ENCODE peak calls at places on chromosomes 2 and 18, in six cellular contexts. D is dorsolateral prefrontal cortex, W is sigmoid colon, Y is AG10803, N is pancreas, V is RWPE1. J is an unnamed sample.
A peak's percentile ranks its signal among the peaks of the same experiment; 100 is the strongest.

GRCh38 chr2:144015655-144016245 is 504.2 kb downstream of the ZEB2 start:
- DNase-seq in D (no peak), V (peak; percentile 51), Y (peak; percentile 95), W (no peak), N (no peak), J (no peak)

GRCh38 chr18:57910817-57911216 is 107.7 kb upstream of the ATP8B1 start:
- DNase-seq in Y (no peak), V (no peak), W (no peak), D (no peak), N (no peak), J (no peak)

GRCh38 chr2:207810200-207810788 is 40.6 kb upstream of the FZD5 start:
- DNase-seq in D (no peak), W (no peak), V (no peak), N (no peak), Y (no peak), J (no peak)

GRCh38 chr18:76144844-76145243 is 350.2 kb downstream of the ZNF516 start:
- DNase-seq in V (no peak), W (no peak), Y (no peak), N (no peak), D (no peak), J (no peak)

GRCh38 chr2:165443524-165443923 is 26.0 kb upstream of the CSRNP3 start:
- DNase-seq in Y (no peak), N (no peak), D (no peak), W (no peak), V (no peak), J (no peak)

GRCh38 chr2:232319117-232320037 is 59.2 kb upstream of the ALPP start:
- DNase-seq in W (peak; percentile 34), N (peak; percentile 51), D (peak; percentile 6), V (no peak), Y (no peak), J (no peak)

GRCh38 chr2:224442092-224442999 is 40.4 kb upstream of the FAM124B start:
- DNase-seq in D (no peak), N (peak; percentile 67), W (no peak), Y (peak; percentile 8), V (peak; percentile 9), J (no peak)

GRCh38 chr2:100865819-100866462 is 46.0 kb downstream of the NPAS2 start:
- DNase-seq in Y (peak; percentile 42), D (no peak), N (no peak), V (no peak), W (no peak), J (no peak)

GRCh38 chr18:51097046-51097822 is 67.2 kb downstream of the SMAD4 start:
- DNase-seq in D (no peak), N (no peak), W (no peak), V (no peak), Y (no peak), J (no peak)

GRCh38 chr18:34802938-34803337 is 92.8 kb downstream of the DTNA start:
- DNase-seq in N (no peak), W (no peak), D (no peak), V (no peak), Y (peak; percentile 70), J (no peak)

GRCh38 chr2:233381013-233381995 is 27.0 kb downstream of the DGKD start:
- DNase-seq in N (no peak), V (no peak), W (no peak), D (no peak), Y (no peak), J (no peak)

GRCh38 chr2:64644240-64645013 is 9.3 kb downstream of the SERTAD2 start:
- DNase-seq in N (peak; percentile 66), W (peak; percentile 92), V (no peak), Y (peak; percentile 68), D (no peak), J (no peak)

GRCh38 chr2:30503692-30504076 is 56.6 kb downstream of the LCLAT1 start:
- DNase-seq in Y (no peak), V (no peak), D (no peak), N (no peak), W (no peak), J (no peak)

GRCh38 chr2:122032264-122032645 is 276.8 kb downstream of the TSN start:
- DNase-seq in Y (no peak), V (no peak), N (no peak), D (no peak), W (no peak), J (peak; percentile 28)

GRCh38 chr2:9656270-9656766 is 25.5 kb upstream of the YWHAQ start:
- DNase-seq in D (no peak), Y (peak; percentile 92), N (no peak), V (peak; percentile 92), W (no peak), J (no peak)

GRCh38 chr2:84077504-84077903 is 381.6 kb downstream of the SUCLG1 start:
- DNase-seq in V (peak; percentile 11), Y (peak; percentile 1), N (no peak), D (no peak), W (no peak), J (no peak)

GRCh38 chr18:76874643-76875389 is 52.5 kb downstream of the ZNF236 start:
- DNase-seq in Y (no peak), D (no peak), W (no peak), V (no peak), N (no peak), J (no peak)

GRCh38 chr18:27447530-27447929 is 262.4 kb upstream of the CHST9 start:
- DNase-seq in Y (no peak), W (no peak), D (no peak), V (no peak), N (no peak), J (no peak)

GRCh38 chr2:159551811-159552210 is 64.5 kb downstream of the BAZ2B start:
- DNase-seq in V (no peak), N (no peak), D (no peak), W (no peak), Y (no peak), J (no peak)

GRCh38 chr18:57585421-57585820 is 1.1 kb downstream of the FECH start:
- DNase-seq in N (no peak), Y (no peak), W (no peak), V (no peak), D (no peak), J (no peak)

DNA sequence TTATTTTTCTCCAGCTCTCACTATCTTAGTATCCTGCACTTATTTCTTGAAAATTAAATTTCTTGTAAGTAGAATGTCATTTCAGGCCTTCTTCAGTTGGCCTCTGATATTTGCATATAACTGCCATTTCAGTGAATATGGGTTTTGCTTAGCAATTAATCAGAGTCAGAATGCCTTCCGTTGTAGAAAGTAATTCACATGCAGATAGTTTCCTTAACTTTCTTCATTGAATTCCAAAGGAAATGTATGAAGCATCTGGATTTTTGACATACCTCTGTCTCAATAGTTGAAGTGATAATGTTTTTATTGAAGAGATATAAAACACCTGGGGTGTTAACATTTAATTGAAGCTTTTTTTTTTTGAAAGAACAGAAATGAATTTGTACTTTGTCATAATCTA is 914.1 kb upstream of the NXPH2 start:
- DNase-seq in D (no peak), N (no peak), V (no peak), Y (no peak), W (no peak), J (no peak)
- TF ChIP-seq CTCF in D (no peak), N (no peak), V (no peak), Y (no peak), W (no peak), J (no peak)

DNA sequence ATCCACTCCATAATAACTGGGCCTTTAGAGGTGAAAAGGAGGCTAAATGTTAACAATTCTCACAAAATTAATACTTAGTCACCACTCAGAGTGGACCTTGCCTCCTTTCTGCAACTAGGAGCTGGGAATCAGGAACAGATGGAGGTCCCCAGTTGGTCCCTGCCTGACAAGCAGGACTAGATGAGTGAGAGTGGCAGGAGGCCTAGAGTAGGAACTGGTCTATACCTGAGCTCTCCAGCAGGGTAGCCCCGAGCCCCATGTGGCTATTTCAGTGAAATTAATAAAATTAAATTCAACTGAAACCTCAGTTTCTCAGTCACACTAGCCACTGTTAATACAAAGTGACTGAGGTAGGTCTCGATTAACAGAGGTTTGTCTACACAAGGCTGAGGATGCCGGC is 150.5 kb downstream of the MYO5B start:
- DNase-seq in V (no peak), N (no peak), W (no peak), D (no peak), Y (no peak), J (no peak)
- TF ChIP-seq CTCF in V (no peak), N (no peak), W (no peak), D (no peak), Y (no peak), J (no peak)

DNA sequence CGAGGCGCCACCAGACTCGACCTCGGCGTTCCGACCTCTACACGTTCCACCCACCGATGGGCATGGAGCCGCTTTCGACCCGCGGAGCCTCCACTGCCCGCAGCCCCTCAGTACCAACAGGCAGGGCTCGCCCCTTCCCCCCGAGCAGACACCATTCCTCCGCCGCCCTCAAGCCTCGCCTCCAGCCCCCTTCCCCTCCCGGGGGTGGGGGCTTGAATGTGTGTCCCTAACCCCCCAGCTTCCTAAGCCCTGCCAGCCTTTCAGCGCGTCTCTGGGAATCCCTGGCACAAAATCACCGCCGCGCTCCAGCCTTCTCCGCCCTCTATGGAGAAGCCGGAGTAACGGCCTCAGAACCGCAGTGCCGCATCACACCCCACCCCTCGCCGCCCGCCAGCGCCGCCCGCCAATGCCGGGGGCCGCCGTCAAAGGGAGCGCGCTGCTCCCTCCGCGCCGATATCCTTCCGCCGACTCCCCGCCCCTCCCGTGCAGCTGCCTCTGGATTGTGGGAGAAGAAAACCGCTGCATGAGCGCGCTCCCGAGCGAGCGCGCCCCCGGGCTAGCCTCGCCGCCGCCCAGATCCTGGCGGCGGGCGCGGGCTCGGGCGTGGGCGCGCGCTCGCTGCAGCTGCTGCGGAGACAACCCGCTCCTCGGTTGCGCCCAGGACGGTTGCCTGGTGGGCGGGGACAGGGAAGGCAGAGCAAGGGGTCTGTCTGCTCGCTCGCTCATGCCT is at the start of gene CCDC88A:
- DNase-seq in W (peak; percentile 98), V (peak; percentile 89), Y (peak; percentile 99), D (peak; percentile 92), N (peak; percentile 96), J (peak; percentile 95)
- TF ChIP-seq CTCF in W (peak; percentile 19), V (no peak), Y (peak; percentile 28), D (no peak), N (no peak), J (no peak)

DNA sequence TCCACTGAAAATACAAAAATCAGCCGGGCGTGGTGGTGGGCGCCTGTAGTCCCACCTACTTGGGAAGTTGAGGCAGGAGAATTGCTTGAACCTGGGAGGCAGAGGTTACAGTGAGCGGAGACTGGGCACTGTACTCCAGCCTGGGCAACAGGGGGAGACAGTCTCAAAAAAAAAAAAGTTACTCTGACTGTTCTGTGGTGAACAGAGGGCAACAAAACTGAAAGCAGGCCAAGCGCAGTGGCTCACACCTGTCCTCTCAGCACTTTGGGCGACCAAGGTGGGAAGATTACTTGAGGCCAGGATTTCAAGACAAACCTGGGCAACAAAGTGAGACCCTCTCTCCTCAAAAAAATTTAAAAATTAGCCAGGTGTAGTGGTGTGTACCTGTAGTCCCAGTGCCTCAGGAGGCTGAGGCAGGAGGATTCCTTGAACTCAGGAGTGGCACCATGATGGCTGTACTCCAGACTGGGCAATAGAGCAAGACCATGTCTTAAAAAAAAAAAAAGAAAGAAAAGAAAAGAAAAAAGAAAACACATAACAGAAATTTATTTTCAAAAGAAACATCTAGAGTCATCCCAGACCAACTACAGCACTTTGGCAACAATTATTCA is 13.6 kb upstream of the RTN4 start:
- DNase-seq in V (no peak), W (no peak), D (no peak), N (no peak), Y (no peak), J (no peak)
- TF ChIP-seq CTCF in V (no peak), W (no peak), D (no peak), N (no peak), Y (no peak), J (no peak)

J was measured in mesothelial cell of epicardium.